ENCODE peak calls at places on chromosomes 7 and 10, in seven cellular contexts. R, I, H, Y, W, M and V are unnamed samples.

GRCh38 chr7:81478664-81479063 is 291.2 kb downstream of the HGF start:
- DNase-seq in R (no peak), I (peak; percentile 18), H (no peak), Y (no peak), W (no peak), M (no peak), V (no peak)

GRCh38 chr7:159104188-159105030 is 40.3 kb downstream of the VIPR2 start:
- DNase-seq in R (no peak), I (no peak), H (no peak), Y (no peak), W (no peak), M (no peak), V (no peak)

GRCh38 chr10:113751116-113751728 is at the start of gene PLEKHS1:
- DNase-seq in R (no peak), I (peak; percentile 26), H (no peak), Y (no peak), W (no peak), M (no peak), V (no peak)

GRCh38 chr10:63058236-63058635 is 74.9 kb upstream of the NRBF2 start:
- DNase-seq in R (no peak), I (no peak), H (no peak), Y (no peak), W (no peak), M (no peak), V (no peak)

GRCh38 chr7:28280516-28280915 is 99.9 kb upstream of the JAZF1 start:
- DNase-seq in R (no peak), I (no peak), H (no peak), Y (no peak), W (no peak), M (no peak), V (no peak)

GRCh38 chr10:1257226-1257625 is 201.0 kb downstream of the WDR37 start:
- DNase-seq in R (no peak), I (no peak), H (no peak), Y (no peak), W (no peak), M (no peak), V (no peak)

GRCh38 chr7:27901028-27901760 is 161.2 kb downstream of the TAX1BP1 start:
- DNase-seq in R (peak; percentile 15), I (peak; percentile 87), H (no peak), Y (no peak), W (no peak), M (no peak), V (no peak)

GRCh38 chr7:10939237-10939910 is 34.3 kb upstream of the PHF14 start:
- DNase-seq in R (no peak), I (peak; percentile 16), H (peak; percentile 34), Y (no peak), W (no peak), M (no peak), V (no peak)

GRCh38 chr10:34187201-34187600 is 627.9 kb downstream of the PARD3 start:
- DNase-seq in R (no peak), I (peak; percentile 28), H (no peak), Y (no peak), W (no peak), M (no peak), V (no peak)

GRCh38 chr10:27661511-27662286 is 83.9 kb downstream of the MKX start:
- DNase-seq in R (no peak), I (peak; percentile 6), H (no peak), Y (no peak), W (no peak), M (no peak), V (no peak)

GRCh38 chr10:79418274-79418673 is 27.1 kb downstream of the ZCCHC24 start:
- DNase-seq in R (no peak), I (no peak), H (no peak), Y (no peak), W (no peak), M (no peak), V (no peak)

GRCh38 chr10:91682912-91683311 is 50.0 kb upstream of the PPP1R3C start:
- DNase-seq in R (no peak), I (no peak), H (no peak), Y (no peak), W (no peak), M (no peak), V (no peak)

GRCh38 chr10:72090326-72090725 is 2.0 kb upstream of the SPOCK2 start:
- DNase-seq in R (no peak), I (no peak), H (no peak), Y (no peak), W (no peak), M (no peak), V (no peak)

GRCh38 chr7:2247141-2247985 is 5.3 kb downstream of the NUDT1 start:
- DNase-seq in R (peak; percentile 35), I (peak; percentile 17), H (no peak), Y (no peak), W (no peak), M (no peak), V (no peak)

GRCh38 chr10:60465801-60466200 is 76.1 kb upstream of the ANK3 start:
- DNase-seq in R (no peak), I (peak; percentile 55), H (no peak), Y (no peak), W (no peak), M (no peak), V (no peak)

GRCh38 chr10:7397049-7397448 is 13.8 kb downstream of the SFMBT2 start:
- DNase-seq in R (no peak), I (no peak), H (no peak), Y (no peak), W (no peak), M (no peak), V (no peak)

GRCh38 chr10:124091646-124092269 is 1.6 kb downstream of the CHST15 start:
- DNase-seq in R (no peak), I (peak; percentile 20), H (peak; percentile 52), Y (no peak), W (no peak), M (no peak), V (no peak)

GRCh38 chr10:105148921-105149320 is 507.8 kb downstream of the SORCS3 start:
- DNase-seq in R (no peak), I (no peak), H (no peak), Y (no peak), W (no peak), M (no peak), V (peak; percentile 14)

GRCh38 chr7:18939771-18940576 is 177.5 kb downstream of the TWIST1 start:
- DNase-seq in R (no peak), I (no peak), H (no peak), Y (no peak), W (no peak), M (no peak), V (no peak)

GRCh38 chr7:157840913-157841756 is 504.3 kb downstream of the DNAJB6 start:
- DNase-seq in R (no peak), I (no peak), H (no peak), Y (no peak), W (no peak), M (no peak), V (no peak)

GRCh38 chr10:133377025-133377817 is 1.8 kb upstream of the PAOX start:
- DNase-seq in R (no peak), I (no peak), H (no peak), Y (no peak), W (no peak), M (no peak), V (no peak)

GRCh38 chr10:43170491-43170890 is 32.2 kb downstream of the CSGALNACT2 start:
- DNase-seq in R (no peak), I (peak; percentile 41), H (no peak), Y (no peak), W (no peak), M (no peak), V (no peak)

GRCh38 chr7:100465702-100466311 is 1.7 kb upstream of the SPACDR start:
- DNase-seq in R (no peak), I (peak; percentile 73), H (peak; percentile 59), Y (peak; percentile 14), W (no peak), M (peak; percentile 68), V (no peak)

GRCh38 chr7:66281678-66282593 is 76.8 kb downstream of the TPST1 start:
- DNase-seq in R (no peak), I (peak; percentile 97), H (peak; percentile 37), Y (peak; percentile 45), W (no peak), M (peak; percentile 64), V (peak; percentile 52)